ENCODE peak calls at places on chromosomes 5 and 9, in seven cellular contexts. G is H1, Z is neuronal stem cell, H is IMR-90, J is H9, X is mesenchymal stem cell, R is trophoblast cell. Y is an unnamed sample.

GRCh38 chr9:114486205-114486963 is 18.9 kb downstream of the WHRN start:
- DNase-seq in Z (no peak), J (no peak), R (no peak), H (peak; percentile 37), G (no peak), X (peak; percentile 42), Y (no peak)

GRCh38 chr5:26278078-26278477 is 760.3 kb downstream of the CDH9 start:
- DNase-seq in G (no peak), X (peak; percentile 2), Z (no peak), H (no peak), J (no peak), R (no peak), Y (no peak)

GRCh38 chr9:124264812-124265211 is 7.1 kb downstream of the NEK6 start:
- DNase-seq in R (no peak), J (no peak), Z (no peak), H (peak; percentile 62), X (no peak), G (no peak), Y (no peak)

GRCh38 chr5:51027276-51027675 is 356.0 kb upstream of the ISL1 start:
- DNase-seq in X (no peak), R (no peak), J (no peak), Z (no peak), H (no peak), G (no peak), Y (no peak)

GRCh38 chr5:158910782-158911692 is 188.7 kb downstream of the EBF1 start:
- DNase-seq in Z (no peak), G (no peak), R (no peak), X (peak; percentile 61), H (peak; percentile 18), J (no peak), Y (no peak)

GRCh38 chr5:110716247-110717245 is 9.9 kb downstream of the TMEM232 start:
- DNase-seq in R (no peak), H (no peak), G (no peak), Z (no peak), J (no peak), X (no peak), Y (peak; percentile 10)

GRCh38 chr9:21357479-21358290 is 7.0 kb upstream of the IFNA6 start:
- DNase-seq in G (no peak), R (no peak), Z (no peak), J (no peak), H (no peak), X (peak; percentile 57), Y (no peak)

GRCh38 chr9:38680827-38681226 is 39.1 kb downstream of the FAM240B start:
- DNase-seq in J (no peak), H (no peak), R (no peak), Z (no peak), G (no peak), X (no peak), Y (no peak)

GRCh38 chr5:169200086-169200778 is 100.7 kb downstream of the SLIT3 start:
- DNase-seq in H (no peak), R (no peak), Z (no peak), J (no peak), X (no peak), G (no peak), Y (no peak)

GRCh38 chr9:121321039-121321503 is 49.0 kb downstream of the STOM start:
- DNase-seq in J (no peak), G (no peak), R (no peak), X (peak; percentile 66), H (no peak), Z (no peak), Y (no peak)

GRCh38 chr9:84697494-84698114 is 28.1 kb downstream of the NTRK2 start:
- DNase-seq in X (peak; percentile 53), J (peak; percentile 93), R (peak; percentile 66), G (peak; percentile 80), Z (peak; percentile 61), H (peak; percentile 6), Y (peak; percentile 90)

GRCh38 chr9:16320338-16320902 is 550.0 kb downstream of the BNC2 start:
- DNase-seq in Z (no peak), X (no peak), J (peak; percentile 2), G (no peak), R (no peak), H (no peak), Y (no peak)

GRCh38 chr5:6750951-6751685 is 37.9 kb downstream of the TENT4A start:
- DNase-seq in R (no peak), H (no peak), Z (no peak), X (no peak), J (no peak), G (no peak), Y (no peak)

GRCh38 chr5:149979898-149980297 is 19.3 kb downstream of the SLC26A2 start:
- DNase-seq in Z (no peak), R (no peak), G (no peak), H (no peak), J (no peak), X (no peak), Y (no peak)
- H3K18ac ChIP-seq in Z (no peak overlapping the region), R (no peak overlapping the region), G (no peak overlapping the region), H (no peak overlapping the region), J (no peak overlapping the region), X (no peak overlapping the region), Y (no peak overlapping the region)

DNA sequence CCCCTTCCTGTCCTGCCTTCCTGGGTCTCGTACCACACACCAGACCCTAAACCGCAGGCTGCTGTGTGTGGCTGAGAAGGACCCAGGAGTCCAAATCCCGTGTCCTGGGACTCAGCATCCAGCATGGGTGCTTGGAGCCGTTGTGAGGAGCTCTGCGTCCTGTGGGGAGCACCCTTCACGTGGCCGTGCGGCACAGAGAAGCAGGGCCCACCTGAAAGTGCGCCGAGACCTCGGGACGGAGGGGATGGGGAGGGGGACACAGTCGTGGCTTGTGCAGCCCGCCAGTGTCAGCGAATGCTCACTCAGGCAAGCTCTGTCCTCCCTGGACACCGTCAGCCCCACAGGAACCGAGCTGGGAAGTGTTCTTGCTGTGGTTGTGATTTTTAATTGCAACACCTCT is 244.6 kb downstream of the CACNA1B start:
- DNase-seq in Z (no peak), X (no peak), R (no peak), J (no peak), H (no peak), G (no peak), Y (no peak)
- H3K18ac ChIP-seq in Z (no peak overlapping the region), X (no peak overlapping the region), R (no peak overlapping the region), J (no peak overlapping the region), H (no peak overlapping the region), G (no peak overlapping the region), Y (no peak overlapping the region)

DNA sequence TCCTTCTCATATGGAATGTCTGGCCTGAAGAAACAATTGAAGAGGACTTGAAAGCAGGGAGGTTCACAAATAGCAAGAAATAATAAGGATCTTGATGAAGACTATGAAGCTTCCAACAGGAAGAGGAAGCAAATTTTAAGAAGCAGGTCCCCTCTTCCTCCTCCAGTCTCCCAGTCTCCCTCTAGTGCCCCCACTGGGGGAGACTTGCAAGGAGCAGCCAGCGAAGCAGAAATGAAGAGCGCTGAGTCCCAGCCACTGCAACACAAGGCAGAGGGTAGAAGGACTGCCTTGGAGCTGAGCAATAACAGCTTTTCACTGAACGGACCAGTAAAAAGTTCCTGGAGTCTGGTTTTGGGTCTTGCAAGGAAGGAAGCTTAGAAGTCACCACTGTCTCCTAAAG is 32.6 kb upstream of the ACO1 start:
- DNase-seq in J (peak; percentile 79), X (peak; percentile 7), H (peak; percentile 2), Z (no peak), G (peak; percentile 27), R (no peak), Y (peak; percentile 82)
- H3K18ac ChIP-seq in J (no peak overlapping the region), X (no peak overlapping the region), H (no peak overlapping the region), Z (no peak overlapping the region), G (no peak overlapping the region), R (no peak overlapping the region), Y (no peak overlapping the region)

DNA sequence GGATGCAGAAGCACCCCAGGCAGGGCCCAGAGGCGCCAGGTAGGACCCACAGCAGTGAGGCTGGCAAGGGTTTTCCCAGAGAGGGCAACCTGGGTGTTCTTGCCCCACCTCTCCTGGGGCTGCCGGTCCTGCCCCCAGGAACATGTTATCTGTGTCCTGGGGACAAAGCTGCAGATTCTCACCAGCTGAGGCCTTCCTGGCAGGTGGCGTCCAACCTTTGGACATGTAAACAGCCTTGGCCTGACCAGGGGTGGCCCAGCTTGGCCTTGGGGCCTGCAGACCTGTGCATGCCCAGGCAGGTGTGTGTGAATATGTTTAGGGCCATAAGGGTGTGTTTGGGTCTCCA is 101.8 kb upstream of the LARP1 start:
- DNase-seq in Z (no peak), G (no peak), J (no peak), H (no peak), R (no peak), X (no peak), Y (no peak)
- H3K18ac ChIP-seq in Z (no peak overlapping the region), G (no peak overlapping the region), J (no peak overlapping the region), H (no peak overlapping the region), R (no peak overlapping the region), X (peak overlapping the region; percentile 13), Y (no peak overlapping the region)

GRCh38 chr5:89218364-89218763 is 335.4 kb upstream of the MEF2C start:
- DNase-seq in H (no peak), Z (no peak), G (no peak), R (no peak), J (no peak), X (no peak), Y (no peak)
- H3K18ac ChIP-seq in H (no peak overlapping the region), Z (no peak overlapping the region), G (no peak overlapping the region), R (no peak overlapping the region), J (no peak overlapping the region), X (no peak overlapping the region), Y (no peak overlapping the region)

GRCh38 chr5:2719332-2719731 is 32.1 kb downstream of the IRX2 start:
- DNase-seq in R (peak; percentile 14), H (no peak), X (no peak), J (no peak), Z (no peak), G (no peak), Y (no peak)

GRCh38 chr5:2724831-2725230 is 26.6 kb downstream of the IRX2 start:
- DNase-seq in Z (no peak), X (no peak), R (no peak), G (no peak), J (peak; percentile 5), H (no peak), Y (no peak)

GRCh38 chr5:2724031-2724581 is 27.4 kb downstream of the IRX2 start:
- DNase-seq in X (no peak), R (no peak), J (peak; percentile 14), Z (no peak), G (no peak), H (no peak), Y (no peak)

GRCh38 chr5:2722901-2723300 is 28.6 kb downstream of the IRX2 start:
- DNase-seq in J (peak; percentile 13), Z (no peak), H (no peak), G (no peak), X (no peak), R (no peak), Y (no peak)

DNA sequence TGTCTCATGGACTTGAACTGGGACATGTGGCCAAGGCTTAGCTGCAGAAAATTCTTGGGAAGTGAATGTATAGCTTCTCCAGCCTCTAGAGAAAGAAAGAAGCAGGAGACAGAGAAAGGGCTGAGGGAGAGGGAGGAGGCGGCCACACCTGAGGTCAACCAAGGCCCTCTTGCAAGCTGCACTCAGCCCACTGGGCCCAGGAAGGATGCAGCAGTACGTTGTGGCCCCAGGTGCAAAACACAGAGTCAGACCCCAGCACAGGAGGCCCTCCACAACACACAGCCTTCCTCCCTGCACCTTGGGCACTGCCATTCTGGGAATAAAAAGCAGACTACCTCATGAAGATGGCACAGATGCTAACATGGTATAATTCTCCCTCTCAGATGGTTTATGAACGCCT is 29.7 kb downstream of the IRX2 start:
- DNase-seq in J (no peak), R (peak; percentile 10), G (no peak), H (no peak), X (no peak), Z (no peak), Y (no peak)
- H3K18ac ChIP-seq in J (no peak overlapping the region), R (no peak overlapping the region), G (no peak overlapping the region), H (no peak overlapping the region), X (no peak overlapping the region), Z (no peak overlapping the region), Y (no peak overlapping the region)

Y was measured in mesendoderm.